ENCODE peak calls at places on chromosomes 2 and 18, in nine cellular contexts. W, J, F, P, T, S, B, H and D are unnamed samples.

GRCh38 chr18:45106331-45106774 is 425.7 kb downstream of the SETBP1 start:
- DNase-seq in B (no peak), P (peak), S (peak), W (no peak), T (no peak), F (no peak), H (no peak), J (peak), D (peak)

GRCh38 chr2:78070693-78071092 is 548.5 kb upstream of the LRRTM4 start:
- DNase-seq in H (no peak), S (no peak), T (no peak), F (no peak), P (no peak), W (no peak), B (no peak), J (no peak), D (no peak)

GRCh38 chr18:35713545-35713944 is 132.0 kb downstream of the GALNT1 start:
- DNase-seq in W (no peak), P (no peak), H (no peak), T (no peak), B (peak), J (peak), F (no peak), S (peak), D (peak)

GRCh38 chr18:70295633-70296188 is 6.9 kb downstream of the SOCS6 start:
- DNase-seq in W (no peak), J (peak), F (no peak), P (no peak), S (no peak), B (peak), H (no peak), T (no peak), D (peak)

GRCh38 chr2:73130790-73131189 is 18.0 kb upstream of the RAB11FIP5 start:
- DNase-seq in J (no peak), S (no peak), B (no peak), W (no peak), P (no peak), F (no peak), T (no peak), H (no peak), D (no peak)

GRCh38 chr2:51710222-51710621 is 678.3 kb upstream of the NRXN1 start:
- DNase-seq in T (no peak), B (no peak), S (no peak), W (peak), P (no peak), H (no peak), J (no peak), F (peak), D (no peak)

GRCh38 chr2:5609191-5609590 is 83.0 kb upstream of the SOX11 start:
- DNase-seq in H (no peak), J (no peak), T (no peak), F (peak), W (no peak), S (no peak), P (no peak), B (no peak), D (no peak)

GRCh38 chr2:27408601-27409320 is 630 bp downstream of the PPM1G start:
- DNase-seq in J (peak), B (no peak), T (peak), S (no peak), P (no peak), H (no peak), W (no peak), F (peak), D (no peak)

GRCh38 chr2:6924101-6924917 is 7.1 kb downstream of the RNF144A start:
- DNase-seq in P (no peak), B (no peak), J (no peak), W (no peak), F (no peak), S (no peak), H (no peak), T (no peak), D (no peak)

GRCh38 chr2:12009323-12009905 is 263.0 kb downstream of the LPIN1 start:
- DNase-seq in H (no peak), J (no peak), S (no peak), W (no peak), F (no peak), B (no peak), T (no peak), P (no peak), D (no peak)

GRCh38 chr2:102070058-102070642 is 72.4 kb upstream of the IL1R1 start:
- DNase-seq in W (peak), J (no peak), P (no peak), H (peak), S (no peak), T (peak), F (no peak), B (peak), D (peak)

GRCh38 chr2:119713819-119714490 is 35.0 kb downstream of the TMEM177 start:
- DNase-seq in T (no peak), J (no peak), H (no peak), P (no peak), F (no peak), B (no peak), S (no peak), W (no peak), D (no peak)

GRCh38 chr2:197168705-197169104 is 141.9 kb downstream of the ANKRD44 start:
- DNase-seq in B (peak), H (peak), T (peak), W (peak), J (peak), P (no peak), S (no peak), F (peak), D (peak)

GRCh38 chr2:46066116-46066515 is 231.1 kb upstream of the EPAS1 start:
- DNase-seq in F (no peak), P (no peak), J (no peak), S (no peak), H (no peak), W (no peak), B (no peak), T (no peak), D (no peak)

GRCh38 chr2:188928643-188929042 is 45.5 kb upstream of the COL3A1 start:
- DNase-seq in J (no peak), W (no peak), H (no peak), S (no peak), T (no peak), B (no peak), F (no peak), P (no peak), D (no peak)

GRCh38 chr2:7118606-7119503 is 201.6 kb downstream of the RNF144A start:
- DNase-seq in W (no peak), B (peak), T (no peak), F (peak), J (peak), P (no peak), S (no peak), H (peak), D (peak)

GRCh38 chr18:46609048-46609447 is 48.0 kb downstream of the LOXHD1 start:
- DNase-seq in T (no peak), B (no peak), S (no peak), W (no peak), P (no peak), J (no peak), H (no peak), F (no peak), D (no peak)

GRCh38 chr2:77016481-77016880 is 505.7 kb downstream of the LRRTM4 start:
- DNase-seq in P (no peak), H (no peak), J (no peak), T (no peak), S (no peak), F (no peak), B (no peak), W (no peak), D (no peak)

GRCh38 chr2:151669585-151670081 is 64.6 kb downstream of the NEB start:
- DNase-seq in B (no peak), F (no peak), P (no peak), S (no peak), W (no peak), T (no peak), J (no peak), H (no peak), D (no peak)

GRCh38 chr2:81714817-81715216 is 1410.3 kb upstream of the LRRTM1 start:
- DNase-seq in H (no peak), F (no peak), B (peak), J (no peak), W (no peak), S (no peak), T (no peak), P (no peak), D (no peak)

GRCh38 chr2:209334188-209335017 is 89.4 kb upstream of the MAP2 start:
- DNase-seq in S (peak), H (peak), P (no peak), J (peak), T (peak), F (peak), W (peak), B (peak), D (peak)

GRCh38 chr2:44918095-44918775 is 23.3 kb upstream of the SIX3 start:
- DNase-seq in B (no peak), S (no peak), F (no peak), J (no peak), T (no peak), H (no peak), W (no peak), P (no peak), D (no peak)

GRCh38 chr2:46751897-46752296 is 163.7 kb downstream of the MCFD2 start:
- DNase-seq in S (no peak), T (no peak), W (no peak), F (no peak), J (no peak), P (no peak), H (no peak), B (no peak), D (no peak)

DNA sequence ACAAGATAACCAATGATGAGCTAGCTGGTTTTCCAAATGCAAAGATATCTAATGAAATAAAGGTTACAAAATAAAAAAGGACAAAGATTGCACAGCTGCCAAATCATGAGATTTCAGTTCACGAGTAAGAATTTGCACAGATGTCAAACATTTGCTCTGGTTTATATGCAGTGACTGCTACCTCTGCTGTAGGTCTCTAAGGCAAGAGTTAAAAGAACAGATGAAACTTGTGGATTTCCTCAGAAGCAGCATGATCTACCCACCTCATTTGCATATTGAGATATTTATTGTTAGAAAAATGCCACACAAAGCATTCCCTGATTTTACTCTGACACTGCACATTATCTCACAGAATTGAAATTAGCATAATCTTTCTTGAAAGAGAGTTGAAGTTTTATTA is 763.2 kb upstream of the ZEB2 start:
- DNase-seq in S (no peak), J (no peak), P (no peak), W (no peak), F (no peak), H (no peak), T (no peak), B (no peak), D (no peak)
- H3K4me3 ChIP-seq in S (no peak), J (no peak), P (no peak), W (no peak), F (no peak), H (no peak), T (no peak), B (no peak), D (no peak)

GRCh38 chr2:130744287-130745117 is 10.8 kb upstream of the AMER3 start:
- DNase-seq in W (peak), F (peak), B (no peak), J (no peak), T (peak), P (no peak), H (no peak), S (no peak), D (no peak)
- H3K4me3 ChIP-seq in W (no peak), F (no peak), B (no peak), J (no peak), T (no peak), P (no peak), H (no peak), S (no peak), D (no peak)

DNA sequence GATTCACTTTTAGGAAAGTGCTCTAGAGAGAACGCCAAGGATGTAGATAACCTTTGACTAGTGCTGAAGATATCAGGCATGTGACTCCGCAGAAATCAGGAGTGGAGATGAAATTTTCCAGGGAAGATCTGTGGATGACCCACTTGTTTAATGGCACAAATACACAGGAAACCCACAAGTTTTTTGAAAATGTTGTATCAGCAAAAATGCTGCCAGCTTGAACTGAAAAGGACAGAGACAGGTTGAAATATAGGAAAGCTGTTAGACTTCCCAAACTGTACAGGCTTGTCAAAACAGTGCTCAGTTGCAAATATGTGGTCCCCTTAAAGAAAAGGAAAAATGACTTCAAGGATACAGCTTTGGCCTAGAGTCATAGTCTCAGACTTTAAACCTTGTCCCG is 96.5 kb downstream of the PKP4 start:
- DNase-seq in F (no peak), P (no peak), W (no peak), B (no peak), J (no peak), H (no peak), S (no peak), T (no peak), D (no peak)
- H3K4me3 ChIP-seq in F (no peak), P (no peak), W (no peak), B (no peak), J (no peak), H (no peak), S (no peak), T (no peak), D (no peak)

GRCh38 chr2:10374362-10374943 is 71.7 kb downstream of the HPCAL1 start:
- DNase-seq in F (no peak), J (no peak), H (no peak), B (no peak), T (no peak), S (no peak), P (no peak), W (no peak), D (no peak)

GRCh38 chr2:10377747-10378085 is 70.4 kb downstream of the ODC1 start:
- DNase-seq in W (no peak), B (no peak), P (no peak), J (no peak), T (no peak), F (peak), H (no peak), S (no peak), D (no peak)

GRCh38 chr2:10375570-10376266 is 72.4 kb downstream of the ODC1 start:
- DNase-seq in P (no peak), H (no peak), T (no peak), J (no peak), F (no peak), W (no peak), S (no peak), B (no peak), D (no peak)

GRCh38 chr2:10378189-10378588 is 69.9 kb downstream of the ODC1 start:
- DNase-seq in H (no peak), S (no peak), P (no peak), W (no peak), F (no peak), T (no peak), J (no peak), B (no peak), D (no peak)

GRCh38 chr2:10377052-10377746 is 70.9 kb downstream of the ODC1 start:
- DNase-seq in F (peak), P (no peak), W (no peak), J (no peak), T (no peak), S (no peak), B (no peak), H (no peak), D (no peak)
- H3K4me3 ChIP-seq in F (no peak), P (no peak), W (no peak), J (no peak), T (no peak), S (no peak), B (no peak), H (no peak), D (no peak)

DNA sequence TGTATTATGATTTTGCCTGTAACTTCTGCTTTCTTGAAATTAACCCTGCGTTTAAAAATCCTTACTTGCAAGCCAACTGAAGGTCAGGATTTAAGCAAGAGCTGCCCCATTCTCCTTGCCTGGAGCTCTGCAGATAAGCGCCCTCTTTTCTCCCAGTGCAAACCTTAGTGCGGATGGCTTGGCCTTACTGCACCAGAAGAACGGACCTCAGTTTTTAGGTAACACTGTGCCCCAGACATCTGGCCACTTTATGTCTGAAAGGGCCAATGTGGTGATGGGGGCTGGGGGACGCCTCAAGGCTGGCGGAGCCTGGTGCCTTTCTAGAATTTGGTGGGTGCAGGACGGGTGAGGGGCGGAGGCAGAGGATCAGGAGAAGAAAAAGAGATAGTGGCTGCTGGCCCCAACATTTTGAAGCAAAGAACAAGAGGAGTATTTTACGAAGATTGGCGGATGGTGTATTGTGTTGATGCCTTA is 718 bp upstream of the TNFRSF11A start:
- DNase-seq in S (no peak), F (no peak), P (no peak), J (no peak), B (no peak), T (no peak), H (no peak), W (no peak), D (no peak)
- H3K4me3 ChIP-seq in S (no peak), F (peak), P (no peak), J (no peak), B (no peak), T (peak), H (no peak), W (peak), D (no peak)

GRCh38 chr2:56123538-56123937 is 60.3 kb upstream of the CCDC85A start:
- DNase-seq in T (no peak), B (no peak), S (no peak), F (no peak), P (no peak), W (no peak), J (no peak), H (no peak), D (no peak)

GRCh38 chr2:56121995-56122394 is 61.8 kb upstream of the CCDC85A start:
- DNase-seq in P (no peak), J (no peak), S (no peak), F (no peak), T (no peak), H (no peak), W (no peak), B (no peak), D (no peak)

GRCh38 chr2:56113571-56113970 is 70.2 kb upstream of the CCDC85A start:
- DNase-seq in B (no peak), T (no peak), W (no peak), P (no peak), S (no peak), F (no peak), H (no peak), J (no peak), D (no peak)

GRCh38 chr2:56117764-56118163 is 66.0 kb upstream of the CCDC85A start:
- DNase-seq in H (no peak), T (no peak), P (no peak), W (no peak), B (no peak), J (no peak), F (peak), S (no peak), D (no peak)

GRCh38 chr2:56118474-56118873 is 65.3 kb upstream of the CCDC85A start:
- DNase-seq in B (no peak), F (no peak), P (no peak), S (no peak), H (no peak), W (no peak), T (no peak), J (no peak), D (no peak)
- H3K4me3 ChIP-seq in B (no peak), F (peak), P (no peak), S (no peak), H (no peak), W (no peak), T (no peak), J (no peak), D (no peak)

GRCh38 chr2:187544371-187545080 is 9.7 kb downstream of the TFPI start:
- DNase-seq in S (no peak), B (no peak), P (no peak), H (no peak), J (no peak), W (no peak), F (no peak), T (no peak), D (no peak)

GRCh38 chr2:187545238-187545751 is 8.9 kb downstream of the TFPI start:
- DNase-seq in J (peak), P (no peak), H (no peak), T (no peak), B (no peak), S (no peak), F (no peak), W (no peak), D (no peak)

GRCh38 chr2:187543488-187543887 is 10.7 kb downstream of the TFPI start:
- DNase-seq in P (no peak), W (no peak), S (no peak), B (no peak), J (no peak), T (no peak), H (no peak), F (no peak), D (no peak)

GRCh38 chr2:187542123-187542522 is 12.1 kb downstream of the TFPI start:
- DNase-seq in S (no peak), P (no peak), W (no peak), F (no peak), T (no peak), J (no peak), H (no peak), B (no peak), D (peak)

DNA sequence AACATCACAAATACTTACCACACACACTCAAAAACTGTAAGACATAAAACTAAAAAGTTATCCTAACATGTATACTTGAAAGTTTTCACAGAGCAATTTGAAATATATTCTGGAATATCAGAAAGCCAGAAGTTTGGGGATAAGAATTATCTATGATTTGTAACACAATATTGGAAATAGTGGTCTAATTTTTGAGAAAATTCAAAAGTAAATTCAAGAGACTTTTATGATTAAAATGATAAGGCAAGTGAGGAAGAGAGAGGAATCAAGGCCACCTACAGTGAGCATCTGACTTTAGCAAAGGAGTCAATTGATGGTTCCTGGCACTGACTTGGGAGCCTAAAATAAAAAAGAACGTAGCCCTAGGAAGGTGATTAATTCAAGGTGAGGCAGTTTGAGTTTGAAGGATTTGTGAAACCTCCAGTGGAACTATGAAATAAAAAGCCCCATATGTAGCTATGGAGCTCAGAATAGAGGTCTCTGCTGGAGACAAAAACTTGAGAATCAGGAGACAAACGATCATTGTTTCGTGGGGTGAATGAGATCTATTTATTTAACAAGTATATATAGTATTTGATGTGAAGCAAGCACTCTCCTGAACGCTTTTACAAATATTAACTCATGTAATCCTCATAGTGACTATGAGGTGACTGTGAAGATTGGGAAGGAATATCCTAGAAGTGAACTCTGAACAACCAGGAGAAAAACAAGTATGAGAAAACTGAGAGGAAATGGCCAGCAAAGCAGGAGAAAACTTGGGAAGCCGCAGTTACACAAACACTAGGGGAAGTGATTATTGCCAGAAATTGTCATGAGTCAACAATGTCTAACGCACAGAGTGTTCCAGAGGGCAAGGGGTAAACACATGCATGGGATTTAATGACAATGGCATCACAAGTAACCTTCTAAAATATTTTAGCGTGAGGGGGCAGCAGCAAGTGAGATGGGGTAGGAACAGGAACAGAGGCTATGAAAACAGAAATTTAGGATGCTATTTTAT is 12.8 kb downstream of the TFPI start:
- DNase-seq in S (peak), J (peak), H (no peak), F (no peak), B (peak), W (peak), P (no peak), T (no peak), D (peak)
- H3K4me3 ChIP-seq in S (no peak), J (peak), H (no peak), F (no peak), B (no peak), W (no peak), P (no peak), T (peak), D (no peak)